ENCODE peak calls at places on chromosomes 5 and 9, in six cellular contexts. N is HCT116, T is SK-N-SH, O is GM12878, Y is H1, D is K562. Z is an unnamed sample.

GRCh38 chr5:158373623-158374375 is 514.9 kb upstream of the CLINT1 start:
- DNase-seq in N (no peak), T (no peak), O (no peak), Y (no peak), D (no peak), Z (no peak)

GRCh38 chr5:58462623-58463230 is 2.8 kb upstream of the PLK2 start:
- DNase-seq in N (peak), T (peak), O (no peak), Y (no peak), D (peak), Z (peak)

GRCh38 chr5:120615967-120616645 is 152.0 kb downstream of the PRR16 start:
- DNase-seq in N (no peak), T (no peak), O (no peak), Y (no peak), D (no peak), Z (no peak)

GRCh38 chr5:142650881-142651280 is 35.0 kb downstream of the FGF1 start:
- DNase-seq in N (no peak), T (no peak), O (no peak), Y (no peak), D (no peak), Z (no peak)

GRCh38 chr9:22211588-22212360 is 202.7 kb upstream of the CDKN2B start:
- DNase-seq in N (peak), T (no peak), O (no peak), Y (no peak), D (no peak), Z (peak)

GRCh38 chr5:152349683-152350526 is 55.2 kb downstream of the NMUR2 start:
- DNase-seq in N (peak), T (peak), O (no peak), Y (peak), D (peak), Z (no peak)

GRCh38 chr9:99266136-99267023 is 44.3 kb downstream of the SEC61B start:
- DNase-seq in N (peak), T (peak), O (peak), Y (peak), D (peak), Z (peak)

GRCh38 chr9:32350682-32351081 is 33.8 kb upstream of the ACO1 start:
- DNase-seq in N (peak), T (no peak), O (no peak), Y (no peak), D (no peak), Z (peak)

GRCh38 chr5:140145818-140146522 is 20.2 kb downstream of the IGIP start:
- DNase-seq in N (no peak), T (peak), O (no peak), Y (peak), D (peak), Z (no peak)

DNA sequence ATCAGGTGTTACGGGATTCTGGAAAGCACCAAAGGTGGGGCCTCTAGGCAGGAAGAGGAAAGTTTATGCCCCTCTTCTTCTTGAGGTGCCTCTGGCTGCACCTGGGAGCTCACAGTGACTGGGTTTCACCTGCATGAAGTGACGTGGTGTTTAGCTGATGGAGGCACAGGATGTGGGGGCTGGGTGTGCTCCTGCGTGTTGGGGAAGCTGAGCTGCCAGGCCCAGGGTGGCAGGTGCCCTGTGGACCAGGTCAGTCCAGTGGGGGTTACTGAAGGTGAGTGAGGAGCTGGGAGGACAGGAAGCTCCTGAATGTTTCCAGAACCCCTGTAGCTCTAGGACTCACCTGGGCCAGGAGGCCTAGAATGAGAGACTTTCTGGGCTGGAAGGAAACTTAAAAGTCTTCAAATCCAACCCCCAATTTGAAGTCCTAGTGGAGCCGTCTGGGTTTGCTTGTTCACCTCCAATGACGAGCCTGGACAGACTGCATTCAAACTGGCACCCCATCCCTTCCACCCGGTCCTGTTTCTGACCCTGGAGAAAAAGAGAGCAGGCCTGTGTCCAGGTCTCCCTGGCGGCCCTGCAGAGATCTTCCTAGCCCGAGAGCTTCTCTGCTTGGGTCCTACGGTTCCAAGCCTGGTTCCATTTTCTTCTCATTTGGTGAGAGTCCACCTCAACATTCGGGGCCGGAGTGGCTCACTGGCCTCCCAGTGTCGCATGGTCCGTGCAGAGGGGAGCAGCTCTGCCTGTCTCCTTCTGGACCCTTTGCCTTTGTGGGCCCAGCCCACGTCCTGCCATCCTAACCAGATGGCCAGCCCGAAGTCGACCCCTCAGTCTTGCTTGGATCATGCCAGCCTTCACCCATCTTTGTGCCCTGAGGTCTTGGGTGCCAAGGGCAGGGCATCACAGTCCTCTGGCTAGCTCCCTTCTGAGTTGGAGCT is 22.3 kb downstream of the TRAF1 start:
- DNase-seq in N (no peak), T (no peak), O (no peak), Y (no peak), D (no peak), Z (no peak)
- TF ChIP-seq POLR2AphosphoS5 in N (no peak), T (no peak), O (peak), Y (no peak), D (no peak), Z (no peak)

GRCh38 chr5:150672237-150672883 is 11.3 kb downstream of the MYOZ3 start:
- DNase-seq in N (no peak), T (peak), O (no peak), Y (peak), D (no peak), Z (no peak)
- H3K9ac ChIP-seq in N (no peak), T (no peak), O (no peak), Y (no peak), D (no peak), Z (peak)

DNA sequence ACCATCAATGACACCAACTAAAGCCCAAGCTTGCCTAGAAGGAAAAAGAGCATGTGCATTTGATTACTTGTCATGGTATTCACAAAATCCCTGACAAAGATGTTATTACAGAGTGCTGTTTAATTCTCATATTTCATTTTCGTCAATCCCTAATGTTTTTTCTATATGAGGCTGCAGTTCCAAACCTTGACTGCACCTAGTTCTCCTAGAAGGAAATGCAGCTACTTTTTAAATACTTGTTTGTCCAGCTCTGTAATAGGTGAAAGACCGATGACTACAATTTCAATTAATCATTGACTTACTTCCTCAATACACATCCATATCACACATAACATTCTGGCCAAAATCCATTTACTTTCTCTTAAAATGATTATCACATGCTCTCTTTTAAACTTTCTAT is 28.1 kb downstream of the CEMIP2 start:
- DNase-seq in N (no peak), T (no peak), O (no peak), Y (no peak), D (no peak), Z (no peak)
- TF ChIP-seq POLR2AphosphoS5 in N (no peak), T (no peak), O (no peak), Y (no peak), D (no peak), Z (no peak)

DNA sequence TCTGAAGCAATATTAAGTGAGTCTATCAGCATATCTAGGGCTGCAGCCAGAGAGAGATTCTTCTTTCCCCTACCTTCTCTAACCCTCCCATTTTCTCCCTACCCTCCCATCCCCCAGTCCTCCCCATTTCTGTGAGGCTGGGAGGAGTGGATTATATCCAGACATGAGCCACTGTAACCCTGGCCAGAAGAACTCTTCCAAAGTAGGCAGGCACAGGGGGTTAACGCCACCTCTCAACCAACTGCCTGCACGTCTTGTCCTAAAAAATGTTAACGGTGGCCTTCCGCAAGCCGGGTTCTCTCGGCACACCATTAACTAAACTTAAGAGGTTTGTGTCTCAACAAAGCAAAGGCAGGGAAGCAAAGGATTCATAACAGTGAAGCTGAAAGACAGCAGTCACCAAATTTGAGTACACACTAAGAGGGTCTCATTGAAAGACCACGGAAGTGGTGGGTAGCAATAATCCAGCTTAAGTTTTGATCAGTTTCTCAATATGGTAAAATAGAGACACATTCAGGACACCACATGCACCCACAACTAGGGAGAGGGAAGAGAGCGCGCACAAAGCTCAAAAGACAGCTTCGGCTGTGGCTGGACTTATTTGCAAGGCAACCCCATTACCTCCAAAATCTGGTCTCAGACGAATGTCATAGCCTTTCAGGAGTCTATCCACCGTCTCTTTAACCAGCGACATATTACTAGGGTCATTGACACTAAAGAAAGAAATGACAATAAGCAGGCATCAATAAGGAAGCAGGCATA is 643 bp downstream of the GABRB2 start:
- DNase-seq in N (no peak), T (no peak), O (no peak), Y (no peak), D (no peak), Z (no peak)
- H3K9ac ChIP-seq in N (no peak), T (no peak), O (peak), Y (no peak), D (no peak), Z (no peak)

DNA sequence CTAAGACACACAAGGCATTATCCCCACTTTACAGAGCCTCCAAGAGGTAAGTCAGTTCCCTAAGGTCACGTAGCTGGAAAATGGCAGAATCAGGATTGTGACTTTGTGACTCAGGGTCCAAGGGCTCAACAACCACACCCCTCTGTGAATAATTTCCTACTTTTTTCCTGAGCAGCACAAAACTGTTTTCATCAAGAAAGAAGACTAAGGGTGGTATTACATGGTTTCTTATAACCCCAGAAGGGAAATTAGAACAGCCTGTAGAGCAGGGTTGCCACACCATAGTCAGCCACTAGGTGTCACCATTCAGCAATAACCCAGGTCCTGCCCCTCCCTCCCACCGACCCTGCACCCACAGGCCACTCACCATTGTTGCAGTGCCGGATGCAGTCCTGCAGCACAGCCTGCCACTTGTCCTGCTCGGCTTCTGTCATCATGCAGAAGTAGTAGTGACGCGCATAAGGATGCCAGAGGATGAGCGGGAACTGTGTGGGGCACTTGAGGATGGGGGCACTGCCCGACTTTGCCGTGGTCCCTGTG is 72.1 kb downstream of the LRSAM1 start:
- DNase-seq in N (peak), T (peak), O (no peak), Y (peak), D (peak), Z (no peak)
- TF ChIP-seq POLR2AphosphoS5 in N (peak), T (no peak), O (no peak), Y (no peak), D (no peak), Z (no peak)

DNA sequence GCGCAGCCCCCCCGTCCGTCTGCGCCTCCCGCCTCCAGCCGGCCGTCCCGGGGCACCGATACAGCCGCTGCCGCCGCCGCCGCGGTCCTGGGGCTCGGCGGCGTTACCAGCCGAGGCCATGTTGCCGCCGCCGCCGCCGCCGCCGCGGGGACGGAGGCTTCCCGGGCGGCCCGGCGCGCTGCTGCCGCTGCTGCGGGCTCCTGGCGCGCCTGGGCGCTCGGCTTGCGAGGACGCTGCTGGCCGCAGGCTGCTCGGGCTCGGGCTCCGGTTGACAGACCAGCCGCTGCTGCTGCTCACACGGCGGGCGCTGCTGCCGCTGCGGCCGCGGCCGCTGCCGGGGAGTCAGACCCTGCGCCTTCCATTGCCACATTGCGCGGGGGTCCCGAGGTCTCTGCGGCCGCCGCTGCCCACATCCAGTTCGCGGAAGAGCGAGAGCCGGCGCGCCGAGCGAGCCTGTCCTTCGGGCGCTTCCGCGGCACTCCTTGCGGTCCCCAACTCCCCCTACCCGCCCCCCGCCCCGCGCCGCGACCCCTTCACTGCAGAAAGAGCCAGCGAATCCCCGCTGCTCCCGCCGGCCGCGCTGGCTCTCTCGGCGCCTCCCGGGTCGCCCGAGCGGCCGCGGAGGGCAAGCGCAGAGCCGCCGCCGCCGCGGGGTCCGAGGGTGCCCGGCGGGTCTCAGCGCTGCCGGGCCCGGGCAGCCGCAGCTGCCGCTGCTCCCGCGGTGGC is 8.4 kb downstream of the PTCH1 start:
- DNase-seq in N (no peak), T (peak), O (no peak), Y (peak), D (no peak), Z (no peak)
- H3K9ac ChIP-seq in N (peak), T (peak), O (peak), Y (peak), D (peak), Z (peak)